ENCODE peak calls at places on chromosome 1, in six cellular contexts. H is T-helper 17 cell; U is psoas muscle; Y is heart right ventricle; Z is NCI-H69; F is stimulated activated CD8-positive, alpha-beta memory T cell treated with anti-CD3 and anti-CD28 coated beads, Interleukin-7, amount 100 ng/mL, for 1 hour. Q is an unnamed sample.

GRCh38 chr1:6263716-6264115 is 2.8 kb upstream of the GPR153 start:
- DNase-seq in H (no peak), U (no peak), Y (no peak), Z (no peak), F (no peak), Q (no peak)

GRCh38 chr1:26399034-26399433 is 11.6 kb upstream of the LIN28A start:
- DNase-seq in H (no peak), U (no peak), Y (no peak), Z (no peak), F (no peak), Q (no peak)

GRCh38 chr1:68791800-68792199 is 294.9 kb upstream of the DEPDC1 start:
- DNase-seq in H (no peak), U (no peak), Y (no peak), Z (no peak), F (no peak), Q (no peak)

GRCh38 chr1:17535300-17535937 is 4.1 kb upstream of the ARHGEF10L start:
- DNase-seq in H (no peak), U (no peak), Y (no peak), Z (no peak), F (no peak), Q (no peak)

GRCh38 chr1:39149509-39149908 is 55.0 kb upstream of the MACF1 start:
- DNase-seq in H (no peak), U (no peak), Y (no peak), Z (no peak), F (no peak), Q (no peak)

GRCh38 chr1:91817506-91817905 is 68.4 kb downstream of the TGFBR3 start:
- DNase-seq in H (no peak), U (no peak), Y (no peak), Z (no peak), F (no peak), Q (no peak)

GRCh38 chr1:101465941-101466340 is 229.1 kb downstream of the S1PR1 start:
- DNase-seq in H (no peak), U (no peak), Y (no peak), Z (no peak), F (no peak), Q (no peak)

GRCh38 chr1:208654241-208654640 is 410.1 kb upstream of the PLXNA2 start:
- DNase-seq in H (no peak), U (no peak), Y (no peak), Z (peak), F (no peak), Q (peak)

GRCh38 chr1:228445867-228446584 is 29.4 kb upstream of the TRIM17 start:
- DNase-seq in H (no peak), U (no peak), Y (peak), Z (peak), F (no peak), Q (peak)

GRCh38 chr1:145716641-145717061 is 2.6 kb upstream of the CD160 start:
- DNase-seq in H (no peak), U (no peak), Y (no peak), Z (no peak), F (no peak), Q (no peak)

GRCh38 chr1:36396359-36396758 is 1.3 kb downstream of the LSM10 start:
- DNase-seq in H (no peak), U (no peak), Y (no peak), Z (no peak), F (no peak), Q (no peak)

GRCh38 chr1:63797056-63797726 is 23.4 kb downstream of the ROR1 start:
- DNase-seq in H (no peak), U (no peak), Y (no peak), Z (peak), F (no peak), Q (no peak)

GRCh38 chr1:218891577-218891976 is 282.1 kb upstream of the LYPLAL1 start:
- DNase-seq in H (no peak), U (no peak), Y (no peak), Z (no peak), F (no peak), Q (no peak)

GRCh38 chr1:231444059-231444458 is 22.0 kb upstream of the EGLN1 start:
- DNase-seq in H (no peak), U (no peak), Y (no peak), Z (no peak), F (no peak), Q (no peak)

GRCh38 chr1:228902781-228903572 is 167.7 kb downstream of the RHOU start:
- DNase-seq in H (no peak), U (peak), Y (peak), Z (peak), F (no peak), Q (peak)

GRCh38 chr1:247482747-247483146 is 24.8 kb upstream of the OR2B11 start:
- DNase-seq in H (no peak), U (no peak), Y (no peak), Z (no peak), F (no peak), Q (no peak)

GRCh38 chr1:147225193-147225730 is at the start of gene FMO5:
- DNase-seq in H (peak), U (peak), Y (peak), Z (peak), F (no peak), Q (peak)

GRCh38 chr1:51139474-51139873 is 37.4 kb downstream of the C1orf185 start:
- DNase-seq in H (no peak), U (no peak), Y (no peak), Z (no peak), F (no peak), Q (no peak)

Q was measured in dermis microvascular lymphatic vessel endothelial cell.